ENCODE peak calls at places on chromosomes 2 and 18, in seven cellular contexts. K is MG63, D is posterior vena cava, V is colonic mucosa, W is GM23338, U is caudate nucleus, G is cardiac fibroblast. J is an unnamed sample.

GRCh38 chr2:239926587-239927234 is 98.4 kb downstream of the NDUFA10 start:
- DNase-seq in K (no peak), D (no peak), V (peak), W (no peak), U (no peak), G (peak), J (no peak)

GRCh38 chr18:23397907-23398306 is 55.2 kb upstream of the RIOK3 start:
- DNase-seq in K (no peak), D (no peak), V (no peak), W (no peak), U (no peak), G (no peak), J (no peak)

GRCh38 chr2:1743396-1744150 is 742 bp downstream of the PXDN start:
- DNase-seq in K (peak), D (no peak), V (no peak), W (peak), U (no peak), G (peak), J (no peak)

GRCh38 chr2:53584986-53585385 is 182.6 kb upstream of the CHAC2 start:
- DNase-seq in K (no peak), D (no peak), V (no peak), W (no peak), U (no peak), G (no peak), J (no peak)

GRCh38 chr18:47413327-47413726 is 161.9 kb upstream of the SKOR2 start:
- DNase-seq in K (peak), D (no peak), V (no peak), W (no peak), U (no peak), G (no peak), J (no peak)

GRCh38 chr2:134408386-134408785 is 154.5 kb downstream of the MGAT5 start:
- DNase-seq in K (peak), D (no peak), V (no peak), W (no peak), U (no peak), G (peak), J (no peak)

GRCh38 chr2:68936889-68937288 is 15.8 kb downstream of the GKN2 start:
- DNase-seq in K (peak), D (no peak), V (no peak), W (no peak), U (no peak), G (no peak), J (no peak)

GRCh38 chr2:13537771-13538349 is 821.1 kb downstream of the TRIB2 start:
- DNase-seq in K (no peak), D (no peak), V (no peak), W (no peak), U (no peak), G (no peak), J (no peak)

GRCh38 chr2:7427293-7428060 is 510.3 kb downstream of the RNF144A start:
- DNase-seq in K (no peak), D (no peak), V (no peak), W (peak), U (no peak), G (peak), J (no peak)

GRCh38 chr2:38207168-38207567 is 131.2 kb upstream of the CYP1B1 start:
- DNase-seq in K (no peak), D (no peak), V (no peak), W (no peak), U (no peak), G (peak), J (no peak)

GRCh38 chr2:235940330-235940729 is 227.9 kb downstream of the GBX2 start:
- DNase-seq in K (peak), D (peak), V (no peak), W (no peak), U (no peak), G (peak), J (no peak)

GRCh38 chr18:45642238-45642637 is 27.0 kb downstream of the SLC14A2 start:
- DNase-seq in K (no peak), D (no peak), V (no peak), W (no peak), U (no peak), G (no peak), J (no peak)

GRCh38 chr2:142170847-142171246 is 40.0 kb upstream of the LRP1B start:
- DNase-seq in K (no peak), D (no peak), V (no peak), W (no peak), U (no peak), G (no peak), J (no peak)

GRCh38 chr2:72572501-72572900 is 253.3 kb downstream of the EXOC6B start:
- DNase-seq in K (no peak), D (no peak), V (no peak), W (no peak), U (no peak), G (peak), J (no peak)

GRCh38 chr2:202084265-202084664 is 11.2 kb downstream of the KIAA2012 start:
- DNase-seq in K (peak), D (no peak), V (no peak), W (peak), U (no peak), G (no peak), J (no peak)

GRCh38 chr2:133171396-133172004 is 396.8 kb downstream of the NCKAP5 start:
- DNase-seq in K (no peak), D (no peak), V (peak), W (peak), U (peak), G (peak), J (no peak)

GRCh38 chr2:62944362-62944761 is 106.3 kb upstream of the OTX1 start:
- DNase-seq in K (no peak), D (no peak), V (no peak), W (no peak), U (no peak), G (no peak), J (no peak)

GRCh38 chr18:57930476-57930875 is 113.5 kb upstream of the NEDD4L start:
- DNase-seq in K (no peak), D (no peak), V (no peak), W (no peak), U (no peak), G (no peak), J (no peak)

GRCh38 chr2:107025869-107026380 is 140.0 kb upstream of the ST6GAL2 start:
- DNase-seq in K (no peak), D (no peak), V (peak), W (no peak), U (no peak), G (peak), J (no peak)

GRCh38 chr18:56645415-56646016 is 5.6 kb upstream of the WDR7 start:
- DNase-seq in K (no peak), D (no peak), V (no peak), W (peak), U (no peak), G (peak), J (no peak)

GRCh38 chr2:17164550-17164949 is 353.7 kb downstream of the RAD51AP2 start:
- DNase-seq in K (no peak), D (no peak), V (no peak), W (no peak), U (no peak), G (peak), J (no peak)